ENCODE peak calls at places on chromosomes 7 and 10, in four cellular contexts. S is A549, Q is K562, W is HepG2. N is an unnamed sample.

GRCh38 chr10:28592953-28593352 is 60.0 kb downstream of the WAC start:
- DNase-seq in S (peak), W (peak), Q (peak), N (no peak)

GRCh38 chr7:151059362-151060112 is at the start of gene SLC4A2:
- DNase-seq in Q (peak), W (peak), S (peak), N (no peak)

GRCh38 chr7:33909755-33910154 is 4.4 kb downstream of the BMPER start:
- DNase-seq in S (no peak), W (no peak), Q (no peak), N (no peak)

GRCh38 chr10:50635286-50635685 is 11.5 kb upstream of the SGMS1 start:
- DNase-seq in W (no peak), S (no peak), Q (no peak), N (no peak)

GRCh38 chr10:44990302-44990655 is 10.4 kb upstream of the ZNF22 start:
- DNase-seq in S (no peak), Q (peak), W (peak), N (no peak)

GRCh38 chr7:93043393-93043985 is 74.3 kb downstream of the SAMD9 start:
- DNase-seq in W (no peak), Q (no peak), S (no peak), N (no peak)

GRCh38 chr10:62103857-62104256 is 164.8 kb downstream of the RTKN2 start:
- DNase-seq in W (no peak), Q (no peak), S (no peak), N (no peak)

GRCh38 chr7:20906791-20907190 is 120.1 kb upstream of the SP8 start:
- DNase-seq in Q (no peak), W (no peak), S (no peak), N (no peak)

GRCh38 chr7:139896288-139896687 is 67.2 kb downstream of the TBXAS1 start:
- DNase-seq in Q (no peak), W (no peak), S (no peak), N (no peak)

GRCh38 chr7:68969571-68969970 is 628.7 kb upstream of the AUTS2 start:
- DNase-seq in W (no peak), Q (no peak), S (no peak), N (no peak)

GRCh38 chr10:11813855-11814557 is 9.2 kb upstream of the PROSER2 start:
- DNase-seq in Q (no peak), S (no peak), W (no peak), N (no peak)

GRCh38 chr7:132034748-132035416 is 478.5 kb upstream of the PODXL start:
- DNase-seq in W (no peak), Q (no peak), S (no peak), N (no peak)

GRCh38 chr7:129872054-129872453 is 80.7 kb downstream of the UBE2H start:
- DNase-seq in W (no peak), Q (no peak), S (no peak), N (no peak)

GRCh38 chr7:42671627-42672026 is 240.2 kb downstream of the C7orf25 start:
- DNase-seq in S (no peak), W (no peak), Q (no peak), N (no peak)

GRCh38 chr10:11345224-11346054 is 266.0 kb downstream of the USP6NL start:
- DNase-seq in Q (no peak), W (peak), S (peak), N (peak)

GRCh38 chr10:85447690-85448089 is 918.9 kb downstream of the GRID1 start:
- DNase-seq in S (no peak), Q (no peak), W (no peak), N (no peak)

GRCh38 chr7:11557627-11558026 is 274.4 kb downstream of the THSD7A start:
- DNase-seq in S (peak), W (peak), Q (no peak), N (no peak)

GRCh38 chr7:81211617-81212016 is 292.8 kb upstream of the SEMA3C start:
- DNase-seq in W (no peak), Q (peak), S (no peak), N (no peak)

GRCh38 chr7:134779741-134780065 is 269 bp downstream of the CALD1 start:
- DNase-seq in Q (no peak), W (no peak), S (no peak), N (no peak)

GRCh38 chr10:1130226-1130625 is 74.0 kb downstream of the WDR37 start:
- DNase-seq in S (no peak), W (no peak), Q (no peak), N (no peak)

GRCh38 chr10:88986549-88987242 is 3.9 kb upstream of the FAS start:
- DNase-seq in Q (peak), W (peak), S (peak), N (no peak)

GRCh38 chr7:121519548-121520521 is 123.7 kb upstream of the FAM3C start:
- DNase-seq in S (no peak), W (no peak), Q (no peak), N (no peak)

GRCh38 chr10:86653379-86653778 is 968 bp upstream of the OPN4 start:
- DNase-seq in W (no peak), S (no peak), Q (no peak), N (no peak)

GRCh38 chr7:131045526-131045925 is 282.1 kb upstream of the MKLN1 start:
- DNase-seq in Q (no peak), S (no peak), W (no peak), N (no peak)

GRCh38 chr7:92415225-92415624 is 32.1 kb upstream of the GATAD1 start:
- DNase-seq in Q (no peak), W (no peak), S (no peak), N (no peak)

GRCh38 chr7:70951271-70951962 is 180.5 kb upstream of the GALNT17 start:
- DNase-seq in W (no peak), S (no peak), Q (no peak), N (no peak)

GRCh38 chr10:90859321-90859751 is 1.5 kb upstream of the HTR7 start:
- DNase-seq in W (peak), S (no peak), Q (no peak), N (no peak)

GRCh38 chr10:113045155-113046055 is 95.4 kb downstream of the TCF7L2 start:
- DNase-seq in W (no peak), Q (no peak), S (peak), N (no peak)

GRCh38 chr7:7562736-7563135 is 3.9 kb upstream of the MIOS start:
- DNase-seq in Q (no peak), W (no peak), S (no peak), N (no peak)

GRCh38 chr7:150405584-150406310 is 26.6 kb downstream of the ZNF775 start:
- DNase-seq in Q (no peak), W (no peak), S (no peak), N (no peak)

GRCh38 chr7:1855396-1856160 is 185.5 kb downstream of the ELFN1 start:
- DNase-seq in W (no peak), Q (no peak), S (no peak), N (no peak)

GRCh38 chr10:103758294-103758681 is 97.1 kb downstream of the SH3PXD2A start:
- DNase-seq in W (peak), S (peak), Q (no peak), N (no peak)

GRCh38 chr7:116711790-116712189 is 39.8 kb downstream of the MET start:
- DNase-seq in W (no peak), S (peak), Q (no peak), N (no peak)

GRCh38 chr10:96714856-96715255 is 5.5 kb downstream of the PIK3AP1 start:
- DNase-seq in Q (no peak), S (no peak), W (no peak), N (no peak)

GRCh38 chr10:3093996-3094395 is 26.6 kb downstream of the PFKP start:
- DNase-seq in S (no peak), Q (no peak), W (no peak), N (no peak)

GRCh38 chr10:3091921-3092320 is 24.6 kb downstream of the PFKP start:
- DNase-seq in S (no peak), W (no peak), Q (no peak), N (no peak)

GRCh38 chr10:3091346-3091787 is 24.0 kb downstream of the PFKP start:
- DNase-seq in W (peak), S (peak), Q (no peak), N (no peak)

GRCh38 chr10:3090388-3090787 is 23.0 kb downstream of the PFKP start:
- DNase-seq in Q (no peak), W (no peak), S (peak), N (no peak)

DNA sequence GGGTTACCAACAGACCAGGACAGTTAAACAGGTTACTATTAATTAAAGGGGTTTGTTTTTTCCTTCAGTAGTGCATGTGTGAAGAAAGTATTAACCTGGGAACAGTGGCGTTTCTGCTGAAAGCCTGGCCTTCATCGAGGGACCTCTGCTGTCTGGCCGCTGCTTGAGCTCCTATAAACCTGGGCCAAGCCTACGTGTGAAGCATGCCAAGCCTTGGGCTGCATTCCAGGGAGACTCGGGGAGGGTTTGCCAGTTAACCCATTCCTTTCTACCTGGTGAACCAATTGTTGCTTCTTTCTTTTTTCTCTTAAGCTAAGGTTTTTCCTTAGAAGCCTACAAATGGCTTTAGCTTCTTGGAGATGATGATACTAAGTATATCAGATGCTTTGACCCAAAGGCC is 23.6 kb downstream of the PFKP start:
- DNase-seq in W (peak), Q (no peak), S (peak), N (no peak)
- TF ChIP-seq CHD4 in W (no peak), Q (no peak), S (no peak), N (no peak)

GRCh38 chr10:43706166-43706565 is 57.5 kb upstream of the ZNF32 start:
- DNase-seq in W (no peak), Q (no peak), S (no peak), N (no peak)
- TF ChIP-seq SMC3 in W (no peak), Q (no peak), S (no peak), N (no peak)

GRCh38 chr7:41404375-41405074 is 298.4 kb downstream of the INHBA start:
- DNase-seq in S (no peak), W (no peak), Q (no peak), N (no peak)

GRCh38 chr7:41399171-41399570 is 303.7 kb downstream of the INHBA start:
- DNase-seq in Q (no peak), S (no peak), W (no peak), N (no peak)

GRCh38 chr7:41401833-41402232 is 301.1 kb downstream of the INHBA start:
- DNase-seq in Q (no peak), W (no peak), S (no peak), N (no peak)

GRCh38 chr7:41403291-41403690 is 299.6 kb downstream of the INHBA start:
- DNase-seq in W (no peak), S (no peak), Q (no peak), N (no peak)
- TF ChIP-seq KDM1A in W (no peak), S (no peak), Q (no peak), N (no peak)

GRCh38 chr10:104824378-104825006 is 183.4 kb downstream of the SORCS3 start:
- DNase-seq in S (peak), W (no peak), Q (peak), N (no peak)
- TF ChIP-seq CHD4 in S (no peak), W (no peak), Q (no peak), N (no peak)

GRCh38 chr10:3192856-3193635 is 20.5 kb upstream of the PITRM1 start:
- DNase-seq in Q (peak), W (peak), S (peak), N (no peak)
- TF ChIP-seq SMC3 in Q (peak), W (peak), S (peak), N (peak)

GRCh38 chr7:155733582-155734444 is 78.5 kb downstream of the SHH start:
- DNase-seq in W (no peak), Q (no peak), S (no peak), N (no peak)
- TF ChIP-seq KDM1A in W (no peak), Q (no peak), S (no peak), N (no peak)

GRCh38 chr10:125142946-125143345 is 17.4 kb downstream of the CTBP2 start:
- DNase-seq in Q (no peak), W (no peak), S (no peak), N (no peak)

GRCh38 chr10:125144209-125144608 is 16.2 kb downstream of the CTBP2 start:
- DNase-seq in Q (no peak), S (no peak), W (no peak), N (no peak)

GRCh38 chr10:125145636-125146035 is 14.7 kb downstream of the CTBP2 start:
- DNase-seq in Q (no peak), W (no peak), S (no peak), N (no peak)

GRCh38 chr10:125146791-125147604 is 13.4 kb downstream of the CTBP2 start:
- DNase-seq in Q (no peak), W (no peak), S (peak), N (no peak)

GRCh38 chr10:125144693-125145623 is 15.4 kb downstream of the CTBP2 start:
- DNase-seq in S (peak), W (no peak), Q (peak), N (no peak)
- TF ChIP-seq CHD4 in S (no peak), W (no peak), Q (no peak), N (no peak)